ENCODE peak calls at places on chromosomes 4 and X, in four cellular contexts. K, A, C and U are unnamed samples.

GRCh38 chrX:23235051-23235450 is 99.6 kb upstream of the PTCHD1 start:
- DNase-seq in K (no peak), A (no peak), C (no peak), U (no peak)

GRCh38 chr4:8643441-8643840 is 50.9 kb downstream of the CPZ start:
- DNase-seq in K (no peak), A (no peak), C (no peak), U (no peak)

GRCh38 chrX:142204522-142205433 is at the start of gene MAGEC2:
- DNase-seq in K (peak; percentile 60), A (no peak), C (no peak), U (no peak)

GRCh38 chr4:81166431-81166830 is 48.6 kb downstream of the PRKG2 start:
- DNase-seq in K (no peak), A (no peak), C (no peak), U (no peak)

GRCh38 chrX:138008280-138008679 is 442.4 kb downstream of the ZIC3 start:
- DNase-seq in K (no peak), A (no peak), C (no peak), U (no peak)

GRCh38 chrX:63275127-63275526 is 76.0 kb downstream of the SPIN4 start:
- DNase-seq in K (peak; percentile 21), A (peak; percentile 30), C (peak; percentile 7), U (no peak)

GRCh38 chrX:107748490-107748889 is 27.1 kb downstream of the TSC22D3 start:
- DNase-seq in K (no peak), A (no peak), C (no peak), U (no peak)

GRCh38 chrX:142134533-142134932 is 70.6 kb downstream of the MAGEC2 start:
- DNase-seq in K (no peak), A (no peak), C (no peak), U (no peak)

GRCh38 chrX:46341767-46342322 is 203.4 kb downstream of the ZNF674 start:
- DNase-seq in K (no peak), A (no peak), C (no peak), U (no peak)

GRCh38 chr4:74859163-74859562 is 64.8 kb upstream of the BTC start:
- DNase-seq in K (no peak), A (no peak), C (no peak), U (no peak)

GRCh38 chr4:112069110-112069509 is 76.1 kb upstream of the FAM241A start:
- DNase-seq in K (no peak), A (no peak), C (no peak), U (no peak)

GRCh38 chr4:158722917-158723793 is at the start of gene PPID:
- DNase-seq in K (peak; percentile 87), A (peak; percentile 84), C (peak; percentile 49), U (peak; percentile 71)

GRCh38 chr4:26065833-26066232 is 151.8 kb downstream of the SMIM20 start:
- DNase-seq in K (no peak), A (no peak), C (no peak), U (no peak)

DNA sequence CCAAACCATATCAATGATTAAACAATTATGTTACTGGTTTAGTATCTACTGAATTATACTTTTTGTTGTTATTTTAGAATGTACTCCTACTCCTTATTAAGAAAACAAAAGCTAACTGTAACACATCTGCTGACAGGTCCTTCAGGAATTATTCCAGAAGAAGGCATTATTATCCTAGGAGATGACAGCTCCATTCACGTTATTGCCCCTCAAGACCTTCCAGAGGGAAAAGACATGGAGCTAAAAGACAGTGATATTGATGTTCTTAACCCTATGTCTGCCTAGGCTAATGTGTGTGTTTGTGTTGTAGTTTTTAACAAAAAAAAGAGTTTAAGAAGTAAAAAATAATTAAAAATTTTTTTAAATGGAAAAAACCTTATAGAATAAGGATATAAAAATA is 206.8 kb upstream of the KLHL4 start:
- DNase-seq in K (no peak), A (no peak), C (no peak), U (no peak)
- TF ChIP-seq SPI1 in K (no peak), A (no peak), C (no peak), U (no peak)

GRCh38 chr4:11495818-11496217 is 67.1 kb upstream of the HS3ST1 start:
- DNase-seq in K (no peak), A (no peak), C (no peak), U (no peak)

GRCh38 chr4:11497212-11497806 is 68.6 kb upstream of the HS3ST1 start:
- DNase-seq in K (no peak), A (peak; percentile 23), C (no peak), U (no peak)

GRCh38 chr4:11497972-11498371 is 69.3 kb upstream of the HS3ST1 start:
- DNase-seq in K (no peak), A (no peak), C (no peak), U (no peak)

GRCh38 chr4:11496313-11496956 is 67.7 kb upstream of the HS3ST1 start:
- DNase-seq in K (no peak), A (no peak), C (no peak), U (no peak)

GRCh38 chr4:11495291-11495690 is 66.6 kb upstream of the HS3ST1 start:
- DNase-seq in K (no peak), A (no peak), C (no peak), U (no peak)
- TF ChIP-seq POLR2AphosphoS5 in K (no peak), A (no peak), C (no peak), U (no peak)

DNA sequence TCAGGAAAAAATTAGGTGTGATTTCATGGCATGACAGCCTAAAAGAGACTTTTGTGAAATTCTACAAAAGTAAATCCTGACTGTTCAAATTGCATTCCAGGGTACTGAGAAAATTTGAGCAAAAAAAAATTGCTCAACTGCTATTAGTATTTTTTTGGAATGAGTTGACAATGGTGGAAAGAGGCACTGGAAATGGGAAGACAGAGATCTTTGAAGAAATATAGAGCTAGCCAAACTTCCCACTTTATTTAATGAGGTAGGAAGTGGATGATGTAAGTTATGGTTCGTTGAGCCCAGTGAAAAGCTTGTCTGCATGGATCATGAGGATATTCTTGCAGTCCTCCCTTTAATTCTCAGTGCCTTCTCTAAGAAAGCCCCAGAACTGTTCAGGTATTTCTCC is 183.8 kb downstream of the PTTG2 start:
- DNase-seq in K (no peak), A (no peak), C (no peak), U (no peak)
- TF ChIP-seq SPI1 in K (no peak), A (no peak), C (no peak), U (no peak)

DNA sequence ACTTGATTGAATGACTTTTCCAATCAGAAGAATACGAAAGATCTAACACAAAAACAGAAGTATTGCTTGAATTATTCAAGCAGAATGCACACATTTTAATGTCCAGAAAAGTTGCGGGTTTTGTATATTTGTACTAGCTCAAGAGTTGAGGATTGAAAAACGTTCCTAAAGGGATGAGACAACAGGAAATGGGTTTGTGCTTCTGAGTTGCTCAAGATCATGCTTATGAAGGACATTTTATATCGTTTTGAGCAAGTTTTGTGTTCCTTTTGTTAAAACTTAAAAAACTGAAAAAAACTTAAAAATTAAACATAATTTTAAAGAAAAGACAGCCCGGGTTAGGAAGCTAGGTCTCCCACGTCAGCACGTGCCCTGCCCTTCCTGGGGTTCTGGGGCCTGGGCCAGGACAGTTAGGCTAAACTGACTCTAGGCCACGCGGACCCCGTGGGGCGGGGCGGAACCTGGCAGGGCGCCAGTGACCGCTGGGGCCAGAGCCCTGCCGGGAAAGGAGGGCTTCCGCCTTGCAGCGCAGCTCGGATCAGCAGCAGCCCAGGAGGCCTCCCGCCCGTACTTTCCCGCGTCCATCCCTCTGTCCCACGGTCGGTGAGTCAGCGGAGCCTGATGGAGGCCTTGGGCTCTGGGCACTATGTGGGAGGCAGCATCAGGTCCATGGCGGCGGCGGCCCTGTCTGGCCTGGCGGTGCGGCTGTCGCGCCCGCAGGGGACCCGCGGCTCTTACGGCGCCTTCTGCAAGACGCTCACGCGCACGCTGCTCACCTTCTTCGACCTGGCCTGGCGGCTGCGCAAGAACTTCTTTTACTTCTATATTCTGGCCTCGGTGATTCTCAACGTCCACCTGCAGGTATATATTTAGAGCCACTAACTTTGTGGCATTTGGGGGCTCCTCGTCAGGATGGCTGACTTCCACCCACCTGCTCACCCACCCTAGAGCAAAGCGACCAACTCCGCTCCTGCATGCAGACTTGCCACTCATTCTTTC is at the start of gene SMIM10:
- DNase-seq in K (peak; percentile 86), A (peak; percentile 62), C (no peak), U (peak; percentile 24)
- TF ChIP-seq POLR2AphosphoS5 in K (peak; percentile 40), A (peak; percentile 59), C (no peak), U (no peak)